ENCODE peak calls at places on chromosomes 13 and 19, in five cellular contexts. One of them, this sample, is unnamed.

GRCh38 chr13:110017379-110017778 is 231.0 kb upstream of the IRS2 start:
- DNase-seq in NCI-H2029: no peak
- DNase-seq in SK-N-SH: no peak
- DNase-seq in pancreas: no peak
- DNase-seq in foreskin melanocyte: peak; percentile 72
- DNase-seq in this sample: no peak

GRCh38 chr19:3590991-3591659 is 5.8 kb downstream of the GIPC3 start:
- DNase-seq in SK-N-SH: no peak
- DNase-seq in NCI-H2029: no peak
- DNase-seq in foreskin melanocyte: no peak
- DNase-seq in pancreas: no peak
- DNase-seq in this sample: no peak

GRCh38 chr13:40813662-40814454 is 24.4 kb downstream of the SLC25A15 start:
- DNase-seq in pancreas: no peak
- DNase-seq in SK-N-SH: peak; percentile 27
- DNase-seq in foreskin melanocyte: peak; percentile 7
- DNase-seq in NCI-H2029: peak; percentile 2
- DNase-seq in this sample: no peak

GRCh38 chr13:35716644-35717170 is 240.2 kb upstream of the MAB21L1 start:
- DNase-seq in pancreas: no peak
- DNase-seq in NCI-H2029: no peak
- DNase-seq in foreskin melanocyte: no peak
- DNase-seq in SK-N-SH: no peak
- DNase-seq in this sample: no peak

GRCh38 chr19:44641866-44642265 is 1.8 kb upstream of the PVR start:
- DNase-seq in SK-N-SH: no peak
- DNase-seq in NCI-H2029: no peak
- DNase-seq in foreskin melanocyte: no peak
- DNase-seq in pancreas: no peak
- DNase-seq in this sample: no peak

GRCh38 chr19:14770944-14771839 is 7.2 kb downstream of the ADGRE2 start:
- DNase-seq in foreskin melanocyte: no peak
- DNase-seq in pancreas: peak; percentile 19
- DNase-seq in SK-N-SH: no peak
- DNase-seq in NCI-H2029: no peak
- DNase-seq in this sample: no peak

GRCh38 chr19:46461537-46461936 is 9.8 kb downstream of the PNMA8A start:
- DNase-seq in pancreas: no peak
- DNase-seq in SK-N-SH: no peak
- DNase-seq in foreskin melanocyte: no peak
- DNase-seq in NCI-H2029: no peak
- DNase-seq in this sample: no peak

GRCh38 chr13:30135351-30135750 is 172.0 kb downstream of the KATNAL1 start:
- DNase-seq in pancreas: no peak
- DNase-seq in foreskin melanocyte: no peak
- DNase-seq in SK-N-SH: no peak
- DNase-seq in NCI-H2029: no peak
- DNase-seq in this sample: no peak

GRCh38 chr13:70191034-70191433 is 82.8 kb upstream of the KLHL1 start:
- DNase-seq in NCI-H2029: no peak
- DNase-seq in SK-N-SH: no peak
- DNase-seq in pancreas: no peak
- DNase-seq in foreskin melanocyte: no peak
- DNase-seq in this sample: no peak

GRCh38 chr13:112554214-112554850 is 33.6 kb downstream of the TUBGCP3 start:
- DNase-seq in pancreas: no peak
- DNase-seq in NCI-H2029: no peak
- DNase-seq in SK-N-SH: no peak
- DNase-seq in foreskin melanocyte: no peak
- DNase-seq in this sample: no peak

GRCh38 chr19:28539759-28540158 is 673.2 kb downstream of the UQCRFS1 start:
- DNase-seq in pancreas: no peak
- DNase-seq in SK-N-SH: no peak
- DNase-seq in NCI-H2029: no peak
- DNase-seq in foreskin melanocyte: no peak
- DNase-seq in this sample: no peak

GRCh38 chr13:83453723-83454122 is 428.6 kb downstream of the SLITRK1 start:
- DNase-seq in pancreas: no peak
- DNase-seq in NCI-H2029: no peak
- DNase-seq in SK-N-SH: no peak
- DNase-seq in foreskin melanocyte: no peak
- DNase-seq in this sample: no peak

GRCh38 chr13:40235160-40235796 is 431.2 kb downstream of the FOXO1 start:
- DNase-seq in SK-N-SH: no peak
- DNase-seq in NCI-H2029: no peak
- DNase-seq in foreskin melanocyte: no peak
- DNase-seq in pancreas: no peak
- DNase-seq in this sample: no peak

GRCh38 chr19:33883869-33884519 is 87.3 kb downstream of the KCTD15 start:
- DNase-seq in NCI-H2029: no peak
- DNase-seq in SK-N-SH: peak; percentile 80
- DNase-seq in foreskin melanocyte: no peak
- DNase-seq in pancreas: peak; percentile 64
- DNase-seq in this sample: no peak

GRCh38 chr13:39982745-39983144 is 327.3 kb downstream of the COG6 start:
- DNase-seq in foreskin melanocyte: no peak
- DNase-seq in SK-N-SH: no peak
- DNase-seq in NCI-H2029: peak; percentile 5
- DNase-seq in pancreas: no peak
- DNase-seq in this sample: no peak

GRCh38 chr13:51244637-51245405 is 22.6 kb downstream of the FAM124A start:
- DNase-seq in foreskin melanocyte: no peak
- DNase-seq in pancreas: no peak
- DNase-seq in NCI-H2029: no peak
- DNase-seq in SK-N-SH: no peak
- DNase-seq in this sample: no peak

GRCh38 chr19:30691767-30692516 is 319.8 kb downstream of the ZNF536 start:
- DNase-seq in foreskin melanocyte: peak; percentile 33
- DNase-seq in SK-N-SH: peak; percentile 66
- DNase-seq in NCI-H2029: no peak
- DNase-seq in pancreas: no peak
- DNase-seq in this sample: no peak

GRCh38 chr19:47013041-47013517 is 6.6 kb upstream of the NPAS1 start:
- DNase-seq in SK-N-SH: peak; percentile 92
- DNase-seq in foreskin melanocyte: peak; percentile 66
- DNase-seq in NCI-H2029: peak; percentile 52
- DNase-seq in pancreas: peak; percentile 95
- DNase-seq in this sample: peak; percentile 53

GRCh38 chr13:100106705-100107104 is 17.8 kb downstream of the PCCA start:
- DNase-seq in foreskin melanocyte: no peak
- DNase-seq in pancreas: no peak
- DNase-seq in NCI-H2029: no peak
- DNase-seq in SK-N-SH: no peak
- DNase-seq in this sample: no peak

GRCh38 chr19:9323557-9323918 is 441 bp upstream of the ZNF559 start:
- DNase-seq in foreskin melanocyte: peak; percentile 66
- DNase-seq in SK-N-SH: peak; percentile 66
- DNase-seq in NCI-H2029: peak; percentile 87
- DNase-seq in pancreas: peak; percentile 54
- DNase-seq in this sample: peak; percentile 74

GRCh38 chr19:37217533-37217854 is 520 bp upstream of the ZNF383 start:
- DNase-seq in NCI-H2029: no peak
- DNase-seq in pancreas: no peak
- DNase-seq in SK-N-SH: peak; percentile 85
- DNase-seq in foreskin melanocyte: no peak
- DNase-seq in this sample: no peak

GRCh38 chr13:75705395-75705794 is 69.3 kb downstream of the LMO7 start:
- DNase-seq in NCI-H2029: no peak
- DNase-seq in foreskin melanocyte: no peak
- DNase-seq in SK-N-SH: no peak
- DNase-seq in pancreas: no peak
- DNase-seq in this sample: no peak